ENCODE peak calls at places on chromosomes 7 and 10, in five cellular contexts. C is AG09309, L is fibroblast of mammary gland, N is IMR-90, K is cardiac fibroblast. J is an unnamed sample.

GRCh38 chr10:71727429-71728217 is 8.0 kb upstream of the C10orf105 start:
- DNase-seq in K (peak; percentile 12), N (no peak), L (peak; percentile 7), C (no peak), J (peak; percentile 70)

GRCh38 chr10:90226526-90226925 is 525.1 kb downstream of the KIF20B start:
- DNase-seq in C (no peak), L (no peak), N (no peak), K (no peak), J (no peak)

GRCh38 chr7:12747687-12748306 is 60.4 kb downstream of the ARL4A start:
- DNase-seq in K (peak; percentile 77), C (no peak), N (peak; percentile 38), L (peak; percentile 67), J (peak; percentile 9)

GRCh38 chr10:129680661-129681344 is 213.8 kb downstream of the MGMT start:
- DNase-seq in L (no peak), K (no peak), C (no peak), N (no peak), J (no peak)

GRCh38 chr10:63145782-63146181 is 12.7 kb downstream of the NRBF2 start:
- DNase-seq in K (no peak), L (peak; percentile 57), C (no peak), N (peak; percentile 58), J (no peak)

GRCh38 chr10:58240531-58240930 is 27.2 kb downstream of the IPMK start:
- DNase-seq in L (peak; percentile 44), K (peak; percentile 69), N (no peak), C (no peak), J (no peak)

GRCh38 chr7:94042381-94042780 is 38.2 kb upstream of the BET1 start:
- DNase-seq in L (no peak), K (no peak), C (no peak), N (no peak), J (no peak)

GRCh38 chr7:54778696-54779285 is 19.8 kb upstream of the SEC61G start:
- DNase-seq in C (no peak), K (peak; percentile 27), N (peak; percentile 47), L (peak; percentile 48), J (no peak)

GRCh38 chr7:22457471-22457870 is 42.5 kb downstream of the STEAP1B start:
- DNase-seq in N (no peak), L (no peak), K (no peak), C (no peak), J (no peak)

GRCh38 chr10:6776170-6776569 is 196.1 kb upstream of the PRKCQ start:
- DNase-seq in N (no peak), C (no peak), K (no peak), L (no peak), J (no peak)

GRCh38 chr7:114405427-114405826 is 9.2 kb upstream of the FOXP2 start:
- DNase-seq in L (peak; percentile 46), K (no peak), N (no peak), C (no peak), J (peak; percentile 30)

GRCh38 chr10:83952273-83952672 is 187.0 kb upstream of the GHITM start:
- DNase-seq in L (no peak), K (no peak), N (no peak), C (no peak), J (no peak)

GRCh38 chr10:113960617-113961260 is 82.9 kb upstream of the ADRB1 start:
- DNase-seq in K (peak; percentile 12), N (no peak), C (no peak), L (no peak), J (peak; percentile 29)

GRCh38 chr10:97686301-97686961 is 610 bp downstream of the AVPI1 start:
- DNase-seq in N (no peak), C (no peak), L (peak; percentile 13), K (no peak), J (no peak)

GRCh38 chr10:129756912-129757861 is 206.9 kb downstream of the EBF3 start:
- DNase-seq in C (no peak), K (peak; percentile 1), L (peak; percentile 4), N (no peak), J (no peak)

GRCh38 chr7:100897111-100897608 is 1.5 kb upstream of the ACHE start:
- DNase-seq in N (no peak), C (no peak), K (no peak), L (no peak), J (no peak)

DNA sequence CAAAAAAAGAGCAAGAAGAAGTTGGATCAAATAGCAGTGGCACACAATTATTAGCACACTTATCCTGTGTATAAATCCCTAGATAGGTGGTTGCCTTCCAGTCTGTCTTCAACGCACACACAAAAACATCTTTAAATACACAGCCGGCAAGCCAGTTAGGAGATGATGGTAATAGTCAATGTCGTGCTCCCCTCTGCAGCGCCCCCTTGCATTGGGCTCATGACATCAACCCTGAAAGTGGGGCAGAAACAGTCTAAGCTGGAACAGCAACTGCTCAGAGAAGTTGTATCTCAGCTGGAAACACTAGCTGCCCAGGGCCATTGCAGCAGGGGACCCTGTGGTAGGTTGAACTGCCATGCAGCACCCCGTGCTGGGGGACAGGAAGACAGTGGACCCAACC is 179.5 kb upstream of the YAE1 start:
- DNase-seq in L (no peak), N (no peak), K (no peak), C (no peak), J (no peak)
- TF ChIP-seq CTCF in L (no peak), N (no peak), K (no peak), C (no peak), J (no peak)

GRCh38 chr10:52951819-52952218 is 179.2 kb upstream of the MBL2 start:
- DNase-seq in N (peak; percentile 57), L (peak; percentile 1), C (no peak), K (peak; percentile 18), J (peak; percentile 66)
- TF ChIP-seq CTCF in N (peak; percentile 61), L (peak; percentile 5), C (no peak), K (peak; percentile 16), J (peak; percentile 33)

DNA sequence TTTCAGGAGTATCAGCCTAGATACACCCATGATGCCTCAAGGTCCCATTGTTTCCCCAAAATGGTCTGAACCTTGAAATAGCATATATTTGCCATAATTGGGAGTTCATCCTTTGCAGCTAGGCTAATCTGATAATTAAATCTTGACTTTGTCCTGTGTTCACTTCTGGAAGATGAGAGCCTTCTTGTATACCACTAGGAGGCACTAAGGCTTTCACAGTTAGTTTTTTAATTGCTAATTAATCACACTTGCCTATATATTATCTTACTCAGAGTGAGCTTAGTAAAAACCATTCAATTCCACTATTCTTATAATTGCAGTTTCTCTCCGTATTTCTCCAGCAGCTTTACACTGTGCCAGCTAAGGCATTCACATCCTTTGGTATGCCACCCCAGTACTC is 48.7 kb upstream of the MAGI2 start:
- DNase-seq in N (no peak), C (no peak), L (no peak), K (no peak), J (no peak)
- TF ChIP-seq CTCF in N (no peak), C (peak; percentile 13), L (peak; percentile 38), K (peak; percentile 31), J (no peak)

GRCh38 chr10:87816163-87816841 is 1.7 kb downstream of the ATAD1 start:
- DNase-seq in N (no peak), L (no peak), C (no peak), K (no peak), J (peak; percentile 11)
- TF ChIP-seq CTCF in N (peak; percentile 9), L (peak; percentile 17), C (peak; percentile 5), K (no peak), J (peak; percentile 32)

GRCh38 chr10:119450606-119451304 is 91.8 kb downstream of the RGS10 start:
- DNase-seq in L (peak; percentile 55), C (no peak), K (peak; percentile 38), N (peak; percentile 21), J (no peak)
- TF ChIP-seq CTCF in L (no peak), C (no peak), K (no peak), N (no peak), J (no peak)

GRCh38 chr7:124033093-124033806 is 383 bp upstream of the TMEM229A start:
- DNase-seq in C (no peak), L (no peak), K (no peak), N (no peak), J (no peak)

GRCh38 chr7:124031919-124032318 is 948 bp downstream of the TMEM229A start:
- DNase-seq in L (no peak), N (no peak), C (no peak), K (no peak), J (no peak)

GRCh38 chr7:124031406-124031805 is 1.5 kb downstream of the TMEM229A start:
- DNase-seq in K (no peak), N (no peak), C (no peak), L (no peak), J (no peak)

GRCh38 chr7:124033807-124034753 is 1.2 kb upstream of the TMEM229A start:
- DNase-seq in L (no peak), K (no peak), N (no peak), C (no peak), J (no peak)

GRCh38 chr7:124032369-124033092 is at the start of gene TMEM229A:
- DNase-seq in K (peak; percentile 28), N (peak; percentile 28), L (peak; percentile 7), C (no peak), J (peak; percentile 33)
- TF ChIP-seq CTCF in K (no peak), N (no peak), L (no peak), C (no peak), J (no peak)

DNA sequence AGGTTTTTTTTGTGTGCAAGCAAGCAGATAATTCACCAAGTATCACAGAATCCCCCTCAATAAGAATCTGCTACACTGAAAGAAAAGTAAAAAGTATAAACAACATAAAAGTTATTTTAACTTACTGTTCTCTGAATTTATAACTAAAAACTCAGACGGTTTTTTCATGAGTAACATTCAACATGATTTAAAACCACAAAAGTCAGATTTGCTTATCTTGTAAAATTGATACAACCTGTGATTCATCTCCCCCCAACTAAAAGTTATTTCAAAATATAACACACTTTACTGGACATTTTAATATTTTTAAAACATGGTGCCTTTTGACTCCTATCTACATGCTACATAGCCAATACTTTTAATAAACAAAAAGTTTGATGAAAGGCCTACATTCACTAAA is 32.8 kb downstream of the TSPAN12 start:
- DNase-seq in N (peak; percentile 46), C (no peak), K (no peak), L (no peak), J (no peak)
- TF ChIP-seq CTCF in N (no peak), C (no peak), K (no peak), L (no peak), J (no peak)